ENCODE peak calls at places on chromosomes 11 and 22, in six cellular contexts. X is bronchial epithelial cell; B is activated CD8-positive, alpha-beta T cell treated with anti-CD3 and anti-CD28 coated beads for 36 hours; Q is Calu3; R is kidney epithelial cell; D is WERI-Rb-1. S is an unnamed sample.

GRCh38 chr22:22085702-22086500 is 103.3 kb upstream of the TOP3B start:
- DNase-seq in X (peak), B (no peak), Q (peak), R (no peak), D (no peak), S (no peak)

GRCh38 chr22:47618180-47618579 is 855.7 kb downstream of the TBC1D22A start:
- DNase-seq in X (no peak), B (no peak), Q (no peak), R (no peak), D (peak), S (no peak)

GRCh38 chr11:65504671-65505433 is 6.0 kb downstream of the MALAT1 start:
- DNase-seq in X (peak), B (no peak), Q (no peak), R (no peak), D (no peak), S (no peak)

GRCh38 chr11:27693398-27693797 is 6.9 kb downstream of the BDNF start:
- DNase-seq in X (no peak), B (no peak), Q (no peak), R (no peak), D (no peak), S (no peak)

GRCh38 chr11:36437413-36437812 is 72.7 kb downstream of the TRAF6 start:
- DNase-seq in X (no peak), B (no peak), Q (no peak), R (no peak), D (no peak), S (no peak)

GRCh38 chr11:92453055-92453454 is 228.4 kb downstream of the FAT3 start:
- DNase-seq in X (peak), B (no peak), Q (no peak), R (peak), D (no peak), S (no peak)

GRCh38 chr11:94128171-94128745 is 383 bp upstream of the PANX1 start:
- DNase-seq in X (no peak), B (no peak), Q (no peak), R (no peak), D (no peak), S (peak)

GRCh38 chr11:44256673-44257291 is 53.2 kb downstream of the ALX4 start:
- DNase-seq in X (no peak), B (no peak), Q (no peak), R (no peak), D (no peak), S (no peak)

GRCh38 chr22:37957232-37957631 is 3.7 kb downstream of the POLR2F start:
- DNase-seq in X (no peak), B (no peak), Q (no peak), R (no peak), D (no peak), S (no peak)

GRCh38 chr11:9180784-9181183 is 84.4 kb downstream of the DENND5A start:
- DNase-seq in X (no peak), B (no peak), Q (no peak), R (no peak), D (no peak), S (no peak)

GRCh38 chr11:19276859-19277808 is 36.4 kb upstream of the E2F8 start:
- DNase-seq in X (peak), B (no peak), Q (peak), R (no peak), D (no peak), S (no peak)

GRCh38 chr11:32045456-32045855 is 45.4 kb upstream of the RCN1 start:
- DNase-seq in X (no peak), B (no peak), Q (no peak), R (no peak), D (no peak), S (no peak)

GRCh38 chr11:66328036-66328306 is 8.3 kb downstream of the RIN1 start:
- DNase-seq in X (peak), B (peak), Q (no peak), R (no peak), D (no peak), S (no peak)

GRCh38 chr11:1854949-1855885 is 2.3 kb downstream of the LSP1 start:
- DNase-seq in X (no peak), B (peak), Q (no peak), R (no peak), D (no peak), S (peak)

GRCh38 chr11:77130763-77131513 is 2.9 kb downstream of the MYO7A start:
- DNase-seq in X (no peak), B (no peak), Q (no peak), R (no peak), D (no peak), S (no peak)

GRCh38 chr11:26572770-26573402 is 823 bp upstream of the MUC15 start:
- DNase-seq in X (peak), B (no peak), Q (no peak), R (no peak), D (no peak), S (no peak)

GRCh38 chr22:17912942-17913704 is 111.2 kb downstream of the MICAL3 start:
- DNase-seq in X (no peak), B (no peak), Q (no peak), R (no peak), D (no peak), S (no peak)

GRCh38 chr11:76251576-76251975 is 45.3 kb upstream of the WNT11 start:
- DNase-seq in X (no peak), B (no peak), Q (no peak), R (no peak), D (no peak), S (no peak)

GRCh38 chr11:117430293-117430955 is 102.8 kb downstream of the CEP164 start:
- DNase-seq in X (no peak), B (no peak), Q (no peak), R (no peak), D (no peak), S (no peak)

GRCh38 chr11:36240178-36240577 is 49.0 kb downstream of the COMMD9 start:
- DNase-seq in X (no peak), B (no peak), Q (no peak), R (no peak), D (no peak), S (no peak)

GRCh38 chr11:74278721-74279148 is 32.7 kb downstream of the P4HA3 start:
- DNase-seq in X (peak), B (no peak), Q (no peak), R (peak), D (no peak), S (no peak)

GRCh38 chr22:36454916-36455570 is 26.4 kb downstream of the TXN2 start:
- DNase-seq in X (peak), B (peak), Q (peak), R (peak), D (no peak), S (peak)

GRCh38 chr11:10450451-10451398 is 4.3 kb upstream of the AMPD3 start:
- DNase-seq in X (peak), B (peak), Q (peak), R (no peak), D (no peak), S (no peak)

GRCh38 chr11:131468565-131468964 is 98.2 kb downstream of the NTM start:
- DNase-seq in X (no peak), B (no peak), Q (no peak), R (no peak), D (no peak), S (no peak)

GRCh38 chr11:102253018-102253775 is 64.1 kb upstream of the BIRC3 start:
- DNase-seq in X (no peak), B (no peak), Q (no peak), R (no peak), D (no peak), S (no peak)

GRCh38 chr22:40024201-40025061 is 29.7 kb downstream of the FAM83F start:
- DNase-seq in X (no peak), B (peak), Q (peak), R (no peak), D (peak), S (peak)

GRCh38 chr11:73187854-73188253 is 30.2 kb upstream of the P2RY2 start:
- DNase-seq in X (peak), B (no peak), Q (no peak), R (no peak), D (no peak), S (no peak)

GRCh38 chr11:12646478-12646877 is 27.7 kb upstream of the TEAD1 start:
- DNase-seq in X (no peak), B (no peak), Q (no peak), R (no peak), D (no peak), S (no peak)

GRCh38 chr11:82987997-82988396 is 83.7 kb downstream of the RAB30 start:
- DNase-seq in X (no peak), B (no peak), Q (no peak), R (no peak), D (no peak), S (no peak)

GRCh38 chr22:43186272-43187170 is at the start of gene TTLL12:
- DNase-seq in X (no peak), B (peak), Q (peak), R (no peak), D (peak), S (peak)

GRCh38 chr11:121582296-121582695 is 129.5 kb upstream of the SORL1-AS1 start:
- DNase-seq in X (no peak), B (peak), Q (no peak), R (no peak), D (no peak), S (peak)

GRCh38 chr11:14366936-14367335 is 8.0 kb upstream of the RRAS2 start:
- DNase-seq in X (no peak), B (no peak), Q (no peak), R (no peak), D (no peak), S (no peak)

GRCh38 chr11:48033918-48034341 is 53.6 kb downstream of the PTPRJ start:
- DNase-seq in X (no peak), B (no peak), Q (no peak), R (no peak), D (no peak), S (no peak)

GRCh38 chr22:38872172-38872830 is at the start of gene CBX6:
- DNase-seq in X (peak), B (peak), Q (peak), R (no peak), D (peak), S (peak)

GRCh38 chr22:48188211-48188845 is 1425.9 kb downstream of the TBC1D22A start:
- DNase-seq in X (no peak), B (peak), Q (no peak), R (no peak), D (no peak), S (no peak)

GRCh38 chr22:40708177-40708576 is 28.9 kb downstream of the MCHR1 start:
- DNase-seq in X (no peak), B (no peak), Q (no peak), R (no peak), D (no peak), S (no peak)

GRCh38 chr11:74932169-74932568 is 16.7 kb downstream of the XRRA1 start:
- DNase-seq in X (peak), B (peak), Q (no peak), R (no peak), D (no peak), S (no peak)

GRCh38 chr22:27687984-27688545 is 113.5 kb downstream of the MN1 start:
- DNase-seq in X (peak), B (no peak), Q (peak), R (no peak), D (no peak), S (no peak)

GRCh38 chr22:27697888-27698287 is 103.7 kb downstream of the MN1 start:
- DNase-seq in X (no peak), B (no peak), Q (no peak), R (no peak), D (no peak), S (no peak)

GRCh38 chr22:27689664-27690063 is 111.9 kb downstream of the MN1 start:
- DNase-seq in X (no peak), B (no peak), Q (no peak), R (no peak), D (no peak), S (no peak)

GRCh38 chr22:27690596-27690995 is 111.0 kb downstream of the MN1 start:
- DNase-seq in X (no peak), B (no peak), Q (no peak), R (no peak), D (no peak), S (no peak)

DNA sequence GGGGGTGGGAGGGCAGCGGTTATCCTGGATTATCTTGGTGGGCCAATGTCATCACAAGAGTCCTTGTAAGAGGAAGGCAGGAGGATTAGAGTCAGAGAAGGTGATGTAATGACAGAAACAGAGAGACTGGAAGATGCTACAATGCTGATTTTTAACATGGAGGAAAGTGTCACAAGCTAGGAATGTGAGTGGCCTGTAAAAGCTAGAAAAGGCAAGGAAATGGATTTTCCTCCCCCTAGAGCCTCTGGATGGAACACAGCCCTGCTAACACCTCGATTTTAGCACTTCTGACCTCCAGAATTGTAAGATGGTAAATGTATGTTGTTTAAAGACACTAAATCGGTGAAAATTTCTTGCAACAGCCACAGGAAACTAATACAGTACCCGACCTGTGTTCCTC is 109.3 kb downstream of the MN1 start:
- DNase-seq in X (no peak), B (no peak), Q (no peak), R (no peak), D (peak), S (no peak)
- TF ChIP-seq CTCF in X (no peak), B (no peak), Q (no peak), R (no peak), D (no peak), S (no peak)

DNA sequence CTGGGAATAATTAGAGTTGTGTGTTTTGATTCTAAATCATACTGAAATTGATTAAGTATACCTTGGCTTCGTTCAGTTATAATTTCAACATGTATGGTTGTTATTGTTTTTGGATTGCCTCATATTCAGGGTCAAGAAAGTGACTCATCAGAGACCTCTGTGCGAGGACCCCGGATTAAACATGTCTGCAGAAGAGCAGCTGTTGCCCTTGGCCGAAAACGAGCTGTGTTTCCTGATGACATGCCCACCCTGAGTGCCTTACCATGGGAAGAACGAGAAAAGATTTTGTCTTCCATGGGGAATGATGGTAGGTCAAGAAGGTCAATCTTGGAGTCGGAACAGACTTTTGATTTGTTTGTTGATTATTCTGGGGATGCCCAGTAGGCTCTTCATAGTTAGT is 40.4 kb downstream of the KMT2A start:
- DNase-seq in X (no peak), B (no peak), Q (no peak), R (no peak), D (peak), S (no peak)
- TF ChIP-seq CTCF in X (no peak), B (no peak), Q (no peak), R (no peak), D (no peak), S (no peak)

DNA sequence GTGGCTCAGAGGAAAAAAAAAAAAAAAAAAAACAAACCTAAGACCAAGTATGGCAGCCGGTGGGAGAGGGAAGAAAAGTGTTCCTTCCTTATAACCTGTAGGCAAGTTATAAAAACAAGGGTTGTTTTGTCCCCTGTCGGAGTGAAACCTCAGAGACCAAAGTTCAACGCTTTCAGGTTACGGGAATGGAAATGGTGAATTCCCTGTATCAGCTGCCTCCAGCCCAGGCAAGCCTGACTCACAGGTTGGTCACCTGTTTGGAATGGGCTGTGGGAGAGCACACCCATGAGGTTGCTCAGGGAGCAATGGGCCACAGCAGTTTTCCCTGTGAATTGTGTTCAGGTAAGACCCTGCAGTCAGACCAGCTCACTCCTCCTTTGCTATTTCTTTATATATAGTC is 138.9 kb downstream of the ETS1 start:
- DNase-seq in X (peak), B (no peak), Q (peak), R (peak), D (no peak), S (no peak)
- TF ChIP-seq CTCF in X (peak), B (no peak), Q (no peak), R (peak), D (no peak), S (no peak)

GRCh38 chr11:106306942-106307341 is 229.5 kb downstream of the AASDHPPT start:
- DNase-seq in X (no peak), B (no peak), Q (no peak), R (no peak), D (peak), S (no peak)
- TF ChIP-seq CTCF in X (no peak), B (no peak), Q (no peak), R (peak), D (peak), S (no peak)

DNA sequence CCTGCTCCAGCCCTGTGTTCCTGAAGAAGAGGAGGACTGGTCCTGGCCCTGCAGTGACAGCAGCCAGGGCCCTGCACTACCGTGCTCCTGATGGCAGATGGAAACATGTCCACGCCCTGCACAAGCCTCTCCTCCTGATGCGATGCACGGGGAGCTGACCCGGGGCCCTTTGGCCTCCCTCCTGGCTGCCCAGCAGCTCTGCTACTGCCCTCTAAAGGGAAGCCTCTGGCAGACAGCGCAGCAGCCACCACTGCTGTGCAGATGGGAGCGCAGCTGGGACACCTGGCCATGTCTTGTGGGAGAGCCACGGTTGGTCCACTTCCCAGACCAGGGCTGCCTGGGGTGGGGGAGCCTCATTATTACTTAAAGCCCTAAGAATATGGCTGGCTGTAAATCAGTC is 38.2 kb downstream of the TBX1 start:
- DNase-seq in X (no peak), B (no peak), Q (no peak), R (no peak), D (peak), S (no peak)
- TF ChIP-seq CTCF in X (no peak), B (no peak), Q (no peak), R (no peak), D (peak), S (no peak)

DNA sequence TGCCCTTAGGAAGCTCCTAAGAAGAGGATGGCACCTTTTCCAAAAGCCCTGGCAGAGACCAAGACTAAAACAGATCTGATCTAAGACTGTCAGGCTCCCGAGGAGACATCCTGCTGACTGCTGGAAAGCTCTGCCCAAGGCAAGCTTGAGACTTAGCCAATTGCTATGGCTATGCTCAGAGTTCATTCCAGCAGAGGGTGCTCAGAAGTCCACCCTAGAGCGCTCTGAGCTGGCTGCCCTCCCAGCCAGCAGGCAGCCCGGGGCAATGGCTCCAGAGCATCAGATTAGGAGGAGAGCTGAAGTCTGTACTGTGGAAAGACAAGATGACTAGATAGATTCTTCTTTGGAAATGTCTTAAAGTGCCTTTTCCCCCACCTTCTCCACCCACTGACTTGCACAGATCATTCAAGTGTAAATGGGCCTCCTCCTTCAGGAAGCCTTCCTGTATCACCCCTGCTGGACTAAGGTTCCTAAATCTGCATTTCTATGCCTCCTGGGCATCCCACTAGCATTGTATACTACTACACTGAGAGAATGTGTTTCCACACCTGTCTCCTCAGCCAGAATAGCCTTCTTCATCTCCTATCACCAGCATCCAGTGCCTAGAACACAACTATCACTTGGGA is 23.4 kb downstream of the LRRC55 start:
- DNase-seq in X (peak), B (no peak), Q (no peak), R (no peak), D (peak), S (no peak)
- TF ChIP-seq CTCF in X (no peak), B (no peak), Q (no peak), R (no peak), D (no peak), S (no peak)

DNA sequence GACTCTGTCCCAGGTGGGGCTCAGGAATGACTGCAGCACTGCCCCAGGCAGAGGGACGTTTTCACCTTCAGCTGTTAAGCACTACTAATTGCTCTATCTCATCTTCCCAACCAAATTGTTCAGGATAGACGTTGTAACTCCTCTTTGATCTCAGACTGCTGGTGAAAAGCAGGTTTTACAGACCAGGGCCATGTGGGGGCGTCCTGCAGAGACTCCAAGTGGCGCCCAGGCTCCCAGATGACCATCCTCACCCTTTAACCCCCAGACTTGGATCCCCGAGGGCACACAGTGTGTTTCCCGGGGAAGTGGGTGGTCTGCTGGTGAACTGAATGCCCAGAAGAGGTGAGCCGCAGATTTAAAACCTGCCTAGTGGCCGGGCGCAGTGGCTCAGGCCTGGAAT is 23.9 kb downstream of the FADD start:
- DNase-seq in X (no peak), B (peak), Q (peak), R (no peak), D (peak), S (no peak)
- TF ChIP-seq CTCF in X (no peak), B (no peak), Q (no peak), R (peak), D (peak), S (peak)

S was measured in OCI-LY7.